ENCODE peak calls at places on chromosomes 5 and 9, in ten cellular contexts. G, X, M, Y, E, I, H, B, Q and P are unnamed samples.

GRCh38 chr5:132372122-132372521 is 2.6 kb downstream of the SLC22A5 start:
- DNase-seq in G (no peak), X (no peak), M (no peak), Y (no peak), E (no peak), I (no peak), H (no peak), B (no peak), Q (no peak), P (peak; percentile 36)

GRCh38 chr9:120464176-120464575 is 115.8 kb downstream of the CDK5RAP2 start:
- DNase-seq in G (no peak), X (no peak), M (no peak), Y (no peak), E (no peak), I (no peak), H (no peak), B (no peak), Q (no peak), P (no peak)

GRCh38 chr9:72041775-72042194 is 18.6 kb downstream of the C9orf57 start:
- DNase-seq in G (peak; percentile 68), X (peak; percentile 47), M (no peak), Y (peak; percentile 52), E (no peak), I (peak; percentile 72), H (peak; percentile 81), B (peak; percentile 49), Q (peak; percentile 87), P (no peak)

GRCh38 chr9:3647652-3648051 is 121.9 kb upstream of the RFX3 start:
- DNase-seq in G (no peak), X (no peak), M (no peak), Y (no peak), E (no peak), I (no peak), H (no peak), B (no peak), Q (no peak), P (no peak)

GRCh38 chr9:33813712-33814641 is 3.0 kb upstream of the UBE2R2 start:
- DNase-seq in G (peak; percentile 68), X (peak; percentile 51), M (peak; percentile 49), Y (peak; percentile 79), E (peak; percentile 56), I (peak; percentile 92), H (peak; percentile 44), B (peak; percentile 97), Q (peak; percentile 48), P (peak; percentile 72)

GRCh38 chr9:4243113-4243512 is 56.8 kb downstream of the GLIS3 start:
- DNase-seq in G (no peak), X (no peak), M (no peak), Y (no peak), E (no peak), I (no peak), H (no peak), B (no peak), Q (no peak), P (no peak)

GRCh38 chr5:82334856-82335255 is 56.7 kb upstream of the RPS23 start:
- DNase-seq in G (peak; percentile 71), X (no peak), M (no peak), Y (no peak), E (no peak), I (peak; percentile 86), H (peak; percentile 93), B (no peak), Q (no peak), P (no peak)

GRCh38 chr9:76302947-76303550 is 91.2 kb downstream of the RFK start:
- DNase-seq in G (peak; percentile 70), X (peak; percentile 60), M (peak; percentile 57), Y (peak; percentile 68), E (peak; percentile 62), I (peak; percentile 39), H (peak; percentile 39), B (peak; percentile 21), Q (peak; percentile 53), P (peak; percentile 52)

GRCh38 chr5:27748847-27749246 is 710.5 kb upstream of the CDH9 start:
- DNase-seq in G (no peak), X (no peak), M (no peak), Y (no peak), E (no peak), I (no peak), H (no peak), B (no peak), Q (no peak), P (no peak)

GRCh38 chr9:134317431-134318414 is 8.5 kb upstream of the RXRA start:
- DNase-seq in G (peak; percentile 44), X (no peak), M (no peak), Y (no peak), E (no peak), I (no peak), H (no peak), B (no peak), Q (no peak), P (no peak)

GRCh38 chr5:501040-501832 is 23.0 kb downstream of the SLC9A3 start:
- DNase-seq in G (no peak), X (no peak), M (no peak), Y (no peak), E (no peak), I (no peak), H (no peak), B (no peak), Q (no peak), P (no peak)

GRCh38 chr5:141604318-141604717 is 14.5 kb downstream of the DIAPH1 start:
- DNase-seq in G (peak; percentile 89), X (peak; percentile 80), M (no peak), Y (peak; percentile 93), E (no peak), I (peak; percentile 97), H (peak; percentile 77), B (peak; percentile 76), Q (peak; percentile 95), P (peak; percentile 72)

GRCh38 chr5:146002491-146002890 is 66.1 kb downstream of the SH3RF2 start:
- DNase-seq in G (no peak), X (no peak), M (no peak), Y (no peak), E (no peak), I (no peak), H (no peak), B (no peak), Q (no peak), P (no peak)

GRCh38 chr5:159031915-159032314 is 67.8 kb downstream of the EBF1 start:
- DNase-seq in G (no peak), X (no peak), M (no peak), Y (no peak), E (no peak), I (no peak), H (no peak), B (no peak), Q (no peak), P (no peak)

GRCh38 chr5:97544279-97545077 is 361.4 kb upstream of the RIOK2 start:
- DNase-seq in G (no peak), X (no peak), M (no peak), Y (no peak), E (no peak), I (no peak), H (no peak), B (no peak), Q (no peak), P (no peak)